ENCODE peak calls at places on chromosomes 3 and 15, in eight cellular contexts. A, Q, K, M, O, C, I and D are unnamed samples.

GRCh38 chr3:81823882-81824395 is 62.5 kb upstream of the GBE1 start:
- DNase-seq in C (no peak), I (no peak), A (no peak), Q (no peak), O (no peak), K (peak; percentile 12), M (no peak), D (no peak)

GRCh38 chr3:153210660-153211059 is 48.6 kb downstream of the RAP2B start:
- DNase-seq in A (no peak), K (no peak), Q (no peak), I (no peak), C (no peak), O (no peak), M (no peak), D (no peak)

GRCh38 chr3:172378439-172378838 is 69.8 kb downstream of the GHSR start:
- DNase-seq in O (no peak), M (no peak), K (no peak), Q (no peak), I (no peak), C (no peak), A (no peak), D (no peak)

GRCh38 chr3:134362670-134363380 is 11.4 kb downstream of the AMOTL2 start:
- DNase-seq in A (no peak), O (no peak), K (no peak), M (peak; percentile 9), C (no peak), I (peak; percentile 62), Q (peak; percentile 62), D (no peak)

GRCh38 chr3:190514163-190515153 is 573 bp downstream of the IL1RAP start:
- DNase-seq in O (peak; percentile 56), M (peak; percentile 45), I (peak; percentile 74), Q (peak; percentile 70), C (peak; percentile 58), A (peak; percentile 22), K (peak; percentile 62), D (peak; percentile 33)

GRCh38 chr3:152373379-152373778 is 104.7 kb downstream of the MBNL1 start:
- DNase-seq in K (no peak), O (no peak), Q (no peak), I (no peak), A (no peak), C (no peak), M (no peak), D (no peak)

GRCh38 chr3:157405457-157405856 is 31.2 kb upstream of the PTX3 start:
- DNase-seq in I (no peak), M (no peak), Q (no peak), O (no peak), K (peak; percentile 47), A (no peak), C (no peak), D (no peak)

GRCh38 chr15:89021224-89021623 is 67.0 kb upstream of the ABHD2 start:
- DNase-seq in I (no peak), C (no peak), M (peak; percentile 28), O (no peak), A (no peak), K (no peak), Q (peak; percentile 91), D (no peak)

GRCh38 chr3:14212032-14212431 is 33.4 kb downstream of the LSM3 start:
- DNase-seq in Q (no peak), A (no peak), I (no peak), M (no peak), K (no peak), C (no peak), O (no peak), D (no peak)

GRCh38 chr3:33044676-33045075 is 52.3 kb downstream of the GLB1 start:
- DNase-seq in M (no peak), C (no peak), Q (no peak), A (no peak), K (no peak), O (no peak), I (no peak), D (no peak)

GRCh38 chr3:43077261-43077660 is 28.6 kb downstream of the POMGNT2 start:
- DNase-seq in K (no peak), C (no peak), M (no peak), O (no peak), A (no peak), I (no peak), Q (no peak), D (no peak)

GRCh38 chr3:15428539-15428938 is 1.1 kb downstream of the EAF1 start:
- DNase-seq in A (no peak), C (no peak), Q (no peak), K (no peak), I (no peak), O (no peak), M (no peak), D (no peak)

GRCh38 chr15:44659041-44659440 is 4.4 kb downstream of the SPG11 start:
- DNase-seq in C (no peak), A (no peak), Q (no peak), M (no peak), O (no peak), I (no peak), K (no peak), D (no peak)

GRCh38 chr15:49604625-49605409 is 15.8 kb downstream of the FAM227B start:
- DNase-seq in K (no peak), Q (no peak), C (no peak), O (no peak), M (no peak), A (no peak), I (no peak), D (no peak)

GRCh38 chr3:113158210-113158609 is 53.1 kb upstream of the BOC start:
- DNase-seq in O (no peak), C (no peak), K (no peak), I (no peak), A (no peak), M (no peak), Q (no peak), D (no peak)

GRCh38 chr3:72440491-72440890 is 407.8 kb downstream of the SHQ1 start:
- DNase-seq in Q (no peak), O (no peak), K (no peak), I (no peak), M (no peak), C (no peak), A (no peak), D (no peak)

GRCh38 chr3:72439321-72440183 is 408.7 kb downstream of the SHQ1 start:
- DNase-seq in Q (no peak), C (no peak), I (no peak), M (no peak), O (no peak), K (no peak), A (no peak), D (no peak)

GRCh38 chr3:72436863-72437592 is 411.2 kb downstream of the SHQ1 start:
- DNase-seq in A (no peak), Q (no peak), I (no peak), K (no peak), M (no peak), O (no peak), C (no peak), D (no peak)

GRCh38 chr3:72438072-72438471 is 410.2 kb downstream of the SHQ1 start:
- DNase-seq in I (no peak), C (no peak), O (no peak), M (no peak), K (no peak), A (no peak), Q (no peak), D (no peak)

GRCh38 chr3:72437666-72438065 is 410.6 kb downstream of the SHQ1 start:
- DNase-seq in K (no peak), O (no peak), I (no peak), Q (no peak), A (no peak), C (no peak), M (no peak), D (no peak)
- H3K4me1 ChIP-seq in K (no peaks in the 10 kb centered on the region), O (peaks cover 15% of the 10 kb centered on the region), I (no peaks in the 10 kb centered on the region), Q (peaks cover 22% of the 10 kb centered on the region), A (peaks cover 43% of the 10 kb centered on the region), C (no peaks in the 10 kb centered on the region), M (peaks cover 10% of the 10 kb centered on the region), D (no peaks in the 10 kb centered on the region)

GRCh38 chr3:66803706-66804496 is 194.2 kb upstream of the KBTBD8 start:
- DNase-seq in C (no peak), A (no peak), I (no peak), Q (no peak), M (no peak), K (no peak), O (no peak), D (no peak)

GRCh38 chr3:66808891-66809578 is 189.1 kb upstream of the KBTBD8 start:
- DNase-seq in A (no peak), O (no peak), I (no peak), M (no peak), K (no peak), C (no peak), Q (no peak), D (no peak)

GRCh38 chr3:66800941-66801545 is 197.1 kb upstream of the KBTBD8 start:
- DNase-seq in M (no peak), K (peak; percentile 21), A (no peak), O (no peak), I (no peak), Q (no peak), C (no peak), D (no peak)

GRCh38 chr3:66797916-66798560 is 200.1 kb upstream of the KBTBD8 start:
- DNase-seq in Q (no peak), M (peak; percentile 45), O (no peak), K (peak; percentile 86), C (no peak), A (peak; percentile 39), I (peak; percentile 82), D (no peak)

DNA sequence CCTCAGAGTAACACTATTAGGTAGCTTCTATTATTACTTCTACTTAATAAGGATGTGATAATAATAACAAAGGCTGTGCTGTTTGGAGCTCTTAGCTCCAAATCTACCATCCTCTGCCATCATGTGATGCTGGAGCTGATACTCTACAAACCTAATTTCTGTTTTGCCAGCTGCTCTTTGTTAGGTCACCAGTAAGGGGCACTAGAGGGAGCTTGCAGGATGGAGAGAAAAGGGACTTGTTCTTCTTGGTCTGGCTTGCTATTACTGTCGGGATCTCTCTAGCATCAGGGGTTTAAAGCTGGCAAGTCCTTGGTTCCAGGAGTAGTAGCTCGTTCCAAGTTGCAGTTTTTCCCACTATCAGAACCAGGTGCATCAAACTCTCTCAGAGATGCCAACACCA is 194.9 kb upstream of the KBTBD8 start:
- DNase-seq in M (no peak), K (no peak), C (no peak), Q (no peak), O (no peak), I (peak; percentile 69), A (no peak), D (no peak)
- TF ChIP-seq CTCF in M (no peak), K (no peak), C (no peak), Q (no peak), O (no peak), I (peak; percentile 80), A (peak; percentile 24), D (no peak)

DNA sequence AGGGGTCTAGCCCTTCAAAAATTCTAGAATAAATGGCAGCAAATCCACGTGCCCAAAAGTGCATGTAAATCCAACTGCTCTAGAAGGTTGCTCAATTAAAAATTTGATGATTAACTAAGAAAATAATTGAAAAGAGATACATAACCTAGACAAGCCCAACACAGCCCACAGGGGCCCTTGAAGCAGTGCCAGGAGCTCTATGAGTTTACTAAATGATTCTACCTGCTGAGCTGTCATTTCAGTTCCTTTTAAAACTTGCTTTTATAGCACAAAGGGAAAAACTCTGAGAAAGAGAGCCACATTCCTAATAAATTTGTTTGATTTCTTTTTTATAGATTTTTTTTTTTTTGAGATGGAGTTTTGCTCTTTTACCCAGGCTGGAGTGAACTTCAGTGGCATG is 38.9 kb upstream of the GNB5 start:
- DNase-seq in I (no peak), O (no peak), K (no peak), M (no peak), Q (no peak), A (no peak), C (no peak), D (no peak)
- H3K4me1 ChIP-seq in I (peaks cover 7% of the 10 kb centered on the region), O (peaks cover 7% of the 10 kb centered on the region), K (no peaks in the 10 kb centered on the region), M (no peaks in the 10 kb centered on the region), Q (no peaks in the 10 kb centered on the region), A (no peaks in the 10 kb centered on the region), C (no peaks in the 10 kb centered on the region), D (no peaks in the 10 kb centered on the region)

GRCh38 chr15:69766156-69766555 is 313.5 kb downstream of the RPLP1 start:
- DNase-seq in C (no peak), A (no peak), O (no peak), Q (no peak), K (no peak), I (no peak), M (no peak), D (no peak)
- TF ChIP-seq CTCF in C (no peak), A (no peak), O (no peak), Q (no peak), K (no peak), I (no peak), M (no peak), D (no peak)